ENCODE peak calls at places on chromosomes 12 and 14, in ten cellular contexts. H is HL-60; C is GM13977; N is C1 segment of cervical spinal cord; V is stromal cell of bone marrow; P is activated naive CD4-positive, alpha-beta T cell; J is fibroblast of gingiva; K is neural progenitor cell; X is HT-29; I is AG09319. W is an unnamed sample.

GRCh38 chr12:29073631-29074239 is 75.3 kb upstream of the FAR2 start:
- DNase-seq in H (peak), C (peak), N (no peak), V (peak), P (no peak), J (peak), K (peak), X (peak), I (peak), W (peak)

GRCh38 chr12:63450821-63451220 is 217.5 kb downstream of the DPY19L2 start:
- DNase-seq in H (no peak), C (no peak), N (no peak), V (no peak), P (no peak), J (no peak), K (no peak), X (peak), I (no peak), W (no peak)

GRCh38 chr14:23513005-23513412 is 38.6 kb downstream of the ZFHX2 start:
- DNase-seq in H (no peak), C (no peak), N (peak), V (no peak), P (no peak), J (no peak), K (no peak), X (no peak), I (no peak), W (no peak)

GRCh38 chr12:452667-453210 is 7.0 kb upstream of the B4GALNT3 start:
- DNase-seq in H (peak), C (peak), N (no peak), V (no peak), P (peak), J (no peak), K (no peak), X (no peak), I (no peak), W (no peak)

GRCh38 chr14:44494125-44494524 is 13.0 kb downstream of the FSCB start:
- DNase-seq in H (no peak), C (no peak), N (no peak), V (no peak), P (no peak), J (no peak), K (no peak), X (no peak), I (no peak), W (no peak)

GRCh38 chr12:102879144-102879763 is 37.8 kb downstream of the PAH start:
- DNase-seq in H (peak), C (peak), N (no peak), V (peak), P (no peak), J (peak), K (peak), X (peak), I (peak), W (peak)

GRCh38 chr12:30811966-30812365 is 57.2 kb upstream of the CAPRIN2 start:
- DNase-seq in H (no peak), C (no peak), N (no peak), V (no peak), P (no peak), J (no peak), K (no peak), X (no peak), I (no peak), W (no peak)

GRCh38 chr14:24224618-24225071 is 7.5 kb downstream of the NEDD8 start:
- DNase-seq in H (no peak), C (no peak), N (no peak), V (no peak), P (no peak), J (peak), K (no peak), X (no peak), I (no peak), W (no peak)

GRCh38 chr12:4482936-4483335 is 37.3 kb upstream of the FGF6 start:
- DNase-seq in H (no peak), C (no peak), N (no peak), V (no peak), P (no peak), J (no peak), K (no peak), X (no peak), I (no peak), W (no peak)

GRCh38 chr12:90959538-90960139 is 4.7 kb upstream of the CCER1 start:
- DNase-seq in H (peak), C (peak), N (no peak), V (no peak), P (no peak), J (peak), K (peak), X (peak), I (peak), W (no peak)

GRCh38 chr12:92300781-92301180 is 155.1 kb upstream of the BTG1 start:
- DNase-seq in H (peak), C (no peak), N (no peak), V (no peak), P (no peak), J (no peak), K (no peak), X (no peak), I (no peak), W (no peak)